ENCODE peak calls at places on chromosomes 16 and 17, in eight cellular contexts. P is psoas muscle; I is CD4-positive, alpha-beta memory T cell; A is prostate gland; V is IMR-90; D is OCI-LY7; T is upper lobe of right lung; R is heart left ventricle. F is an unnamed sample.
A peak's percentile ranks its signal among the peaks of the same experiment; 100 is the strongest.

GRCh38 chr17:55175788-55176425 is 88.9 kb upstream of the HLF start:
- DNase-seq in P (no peak), V (no peak), R (no peak), A (no peak), D (peak; percentile 76), I (no peak), T (no peak), F (no peak)

GRCh38 chr17:19904924-19905323 is 37.2 kb upstream of the ULK2 start:
- DNase-seq in I (no peak), T (peak; percentile 79), P (no peak), D (no peak), R (peak; percentile 40), V (no peak), A (no peak), F (no peak)

GRCh38 chr17:32529604-32530003 is 42.8 kb downstream of the CDK5R1 start:
- DNase-seq in A (no peak), T (no peak), R (no peak), D (no peak), P (no peak), I (no peak), V (no peak), F (no peak)

GRCh38 chr17:9322298-9322697 is 253.3 kb downstream of the STX8 start:
- DNase-seq in D (no peak), P (no peak), A (no peak), T (no peak), V (no peak), R (no peak), I (no peak), F (no peak)

GRCh38 chr16:58492066-58492465 is 7.9 kb upstream of the NDRG4 start:
- DNase-seq in T (peak; percentile 57), V (no peak), I (no peak), A (no peak), R (peak; percentile 25), D (no peak), P (no peak), F (no peak)

GRCh38 chr16:2511996-2512919 is 1.5 kb upstream of the ATP6V0C start:
- DNase-seq in T (no peak), A (no peak), I (no peak), P (no peak), R (no peak), D (no peak), V (no peak), F (no peak)

GRCh38 chr17:41367426-41368075 is 2.1 kb downstream of the KRT33B start:
- DNase-seq in T (no peak), V (peak; percentile 69), R (no peak), I (no peak), P (no peak), A (no peak), D (no peak), F (no peak)

GRCh38 chr17:50806141-50806643 is 29.2 kb upstream of the WFIKKN2 start:
- DNase-seq in T (no peak), A (no peak), V (peak; percentile 20), D (no peak), R (no peak), P (no peak), I (no peak), F (no peak)

GRCh38 chr17:27807567-27808470 is 7.5 kb upstream of the NOS2 start:
- DNase-seq in V (no peak), P (no peak), D (peak; percentile 11), T (no peak), I (peak; percentile 71), R (no peak), A (no peak), F (no peak)

GRCh38 chr16:2520784-2521577 is 810 bp downstream of the AMDHD2 start:
- DNase-seq in D (peak; percentile 57), I (peak; percentile 84), V (no peak), P (peak; percentile 67), A (no peak), R (peak; percentile 33), T (peak; percentile 76), F (no peak)

GRCh38 chr17:13597723-13598347 is 3.9 kb downstream of the HS3ST3A1 start:
- DNase-seq in T (no peak), D (peak; percentile 49), A (peak; percentile 12), R (peak; percentile 27), I (peak; percentile 39), V (peak; percentile 64), P (no peak), F (no peak)

GRCh38 chr16:58243528-58244004 is 45.7 kb upstream of the CSNK2A2 start:
- DNase-seq in T (no peak), R (no peak), P (no peak), V (no peak), I (no peak), D (peak; percentile 83), A (no peak), F (no peak)

GRCh38 chr17:57296231-57296630 is 39.9 kb downstream of the MSI2 start:
- DNase-seq in P (no peak), D (no peak), I (no peak), V (no peak), A (no peak), R (no peak), T (no peak), F (no peak)

GRCh38 chr17:50034504-50035364 is 21.2 kb upstream of the ITGA3 start:
- DNase-seq in D (no peak), P (no peak), T (peak; percentile 91), I (no peak), A (no peak), V (no peak), R (no peak), F (no peak)

DNA sequence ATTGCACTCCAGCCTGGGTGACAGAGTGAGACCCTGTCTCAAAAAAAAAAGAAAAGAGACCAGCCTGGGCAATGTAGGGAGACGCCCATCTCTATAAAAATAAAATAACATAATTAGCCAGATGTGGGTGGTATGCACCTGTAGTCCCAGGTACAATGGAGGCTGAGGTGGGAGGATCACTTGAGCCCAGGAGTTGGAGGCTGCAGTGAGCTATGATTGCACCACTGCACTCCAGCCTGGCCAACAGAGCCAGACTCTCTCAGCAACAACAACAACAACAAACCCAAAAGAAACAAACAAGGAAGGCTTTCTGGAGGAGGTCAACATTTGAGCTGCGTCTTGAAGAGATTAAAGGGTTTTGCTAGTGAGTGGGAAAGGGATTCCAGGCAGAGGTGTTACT is 8.3 kb downstream of the EEF2K start:
- DNase-seq in P (no peak), D (no peak), R (no peak), T (no peak), V (no peak), A (no peak), I (no peak), F (no peak)
- H3K27ac ChIP-seq in P (no peak overlapping the region), D (no peak overlapping the region), R (no peak overlapping the region), T (no peak overlapping the region), V (no peak overlapping the region), A (peak overlapping the region; percentile 90), I (no peak overlapping the region), F (no peak overlapping the region)

GRCh38 chr16:87216824-87217205 is 100.4 kb downstream of the C16orf95 start:
- DNase-seq in A (no peak), D (no peak), T (peak; percentile 88), V (no peak), R (no peak), P (no peak), I (no peak), F (no peak)

GRCh38 chr16:87221633-87222032 is 95.6 kb downstream of the C16orf95 start:
- DNase-seq in P (no peak), D (no peak), I (no peak), T (no peak), R (no peak), V (no peak), A (no peak), F (no peak)

GRCh38 chr16:87219287-87219909 is 97.8 kb downstream of the C16orf95 start:
- DNase-seq in D (no peak), R (no peak), P (no peak), V (no peak), I (no peak), T (no peak), A (no peak), F (no peak)

GRCh38 chr16:87216148-87216823 is 100.9 kb downstream of the C16orf95 start:
- DNase-seq in A (no peak), R (no peak), V (no peak), I (no peak), P (no peak), D (no peak), T (peak; percentile 69), F (no peak)

GRCh38 chr16:87218281-87219055 is 98.7 kb downstream of the C16orf95 start:
- DNase-seq in P (no peak), I (no peak), D (no peak), T (no peak), V (no peak), R (no peak), A (no peak), F (no peak)
- H3K4me3 ChIP-seq in P (no peak overlapping the region), I (no peak overlapping the region), D (no peak overlapping the region), T (no peak overlapping the region), V (no peak overlapping the region), R (no peak overlapping the region), A (no peak overlapping the region), F (no peak overlapping the region)

DNA sequence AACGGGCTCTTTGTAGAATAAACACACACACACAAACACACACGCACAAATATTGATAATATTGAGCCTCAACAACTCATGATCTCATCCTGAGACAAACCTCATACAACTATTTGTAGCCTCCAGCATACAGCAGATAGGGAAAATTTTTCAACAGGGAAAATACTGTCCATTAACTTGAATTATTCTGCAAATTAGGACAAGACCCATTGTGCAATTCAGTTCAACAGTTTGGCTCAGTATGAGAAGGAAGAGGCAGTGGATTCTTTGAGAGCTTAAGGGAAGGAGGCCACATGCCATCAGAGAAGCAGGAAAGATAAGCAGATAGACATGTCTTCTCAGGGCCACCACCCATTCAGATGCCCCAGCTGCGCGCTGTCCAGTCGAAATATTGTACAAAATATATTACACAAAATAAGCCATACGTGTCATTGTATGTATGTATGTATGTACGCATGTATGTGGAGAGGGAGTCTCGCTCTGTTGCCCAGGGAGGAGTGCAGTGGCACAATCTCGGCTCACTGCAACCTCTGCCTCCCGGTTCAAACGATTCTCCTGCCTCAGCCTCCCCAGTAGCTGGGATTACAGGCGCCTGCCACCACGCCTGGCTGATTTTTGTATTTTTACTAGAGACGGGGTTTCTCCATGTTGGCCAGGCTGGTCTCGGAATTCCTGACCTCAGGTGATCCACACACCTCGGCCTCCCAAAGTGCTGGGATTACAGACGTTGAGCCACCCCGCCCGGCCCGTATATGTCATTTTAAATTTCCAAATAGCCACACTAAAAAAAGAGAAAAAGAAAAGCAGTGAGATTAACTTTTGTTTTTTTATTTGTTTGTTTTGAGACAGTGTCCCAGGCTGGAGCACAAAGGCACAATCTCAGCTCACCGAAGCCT is 1.8 kb downstream of the ZC3H7A start:
- DNase-seq in V (no peak), I (no peak), A (no peak), D (no peak), P (no peak), R (no peak), T (peak; percentile 45), F (no peak)
- H3K27ac ChIP-seq in V (peak overlapping the region; percentile 56), I (peak overlapping the region; percentile 95), A (peak overlapping the region; percentile 98), D (no peak overlapping the region), P (peak overlapping the region; percentile 98), R (peak overlapping the region; percentile 99), T (peak overlapping the region; percentile 95), F (peak overlapping the region; percentile 55)

GRCh38 chr17:29159286-29159860 is 20.8 kb downstream of the MYO18A start:
- DNase-seq in A (no peak), T (no peak), V (no peak), P (no peak), I (no peak), D (no peak), R (no peak), F (no peak)
- H3K4me3 ChIP-seq in A (no peak overlapping the region), T (no peak overlapping the region), V (no peak overlapping the region), P (no peak overlapping the region), I (no peak overlapping the region), D (no peak overlapping the region), R (no peak overlapping the region), F (no peak overlapping the region)

GRCh38 chr16:68287276-68288251 is 23.2 kb downstream of the SLC7A6OS start:
- DNase-seq in R (peak; percentile 90), D (no peak), A (no peak), T (no peak), P (peak; percentile 96), I (peak; percentile 61), V (peak; percentile 86), F (no peak)
- H3K27ac ChIP-seq in R (peak overlapping the region; percentile 76), D (peak overlapping the region; percentile 97), A (no peak overlapping the region), T (peak overlapping the region; percentile 48), P (peak overlapping the region; percentile 91), I (peak overlapping the region; percentile 54), V (peak overlapping the region; percentile 48), F (no peak overlapping the region)